ENCODE peak calls at places on chromosomes 13 and 19, in four cellular contexts. M is neural progenitor cell, Z is T-helper 17 cell, J is left ventricle myocardium superior. S is an unnamed sample.

GRCh38 chr13:76832258-76832988 is 53.8 kb downstream of the KCTD12 start:
- DNase-seq in J (no peak), Z (no peak), M (no peak), S (no peak)

GRCh38 chr13:22461854-22462565 is 718.8 kb upstream of the SGCG start:
- DNase-seq in M (no peak), Z (no peak), J (no peak), S (no peak)

GRCh38 chr19:6014551-6015135 is 36.7 kb upstream of the RANBP3 start:
- DNase-seq in M (no peak), Z (no peak), J (no peak), S (no peak)

GRCh38 chr13:49933511-49933910 is 2.6 kb downstream of the SPRYD7 start:
- DNase-seq in M (no peak), Z (no peak), J (no peak), S (no peak)

GRCh38 chr13:63455938-63456337 is 2040.3 kb upstream of the PCDH20 start:
- DNase-seq in J (no peak), M (peak; percentile 17), Z (no peak), S (no peak)

GRCh38 chr19:3276341-3276799 is 51.9 kb downstream of the CELF5 start:
- DNase-seq in M (peak; percentile 90), J (no peak), Z (peak; percentile 57), S (peak; percentile 44)

GRCh38 chr13:26941345-26942174 is 181.0 kb upstream of the GPR12 start:
- DNase-seq in Z (no peak), J (no peak), M (no peak), S (no peak)

GRCh38 chr19:2613507-2614295 is 88.8 kb downstream of the GNG7 start:
- DNase-seq in J (peak; percentile 66), Z (peak; percentile 39), M (peak; percentile 57), S (peak; percentile 49)

GRCh38 chr13:28582225-28582891 is 76.6 kb upstream of the POMP start:
- DNase-seq in Z (no peak), J (no peak), M (no peak), S (no peak)

GRCh38 chr13:112720814-112721197 is 31.0 kb downstream of the ATP11A start:
- DNase-seq in Z (no peak), M (no peak), J (peak; percentile 20), S (no peak)

GRCh38 chr13:102261809-102262208 is 140.0 kb downstream of the FGF14 start:
- DNase-seq in Z (no peak), M (no peak), J (no peak), S (no peak)

GRCh38 chr13:33051632-33052031 is 35.4 kb downstream of the KL start:
- DNase-seq in J (no peak), M (no peak), Z (no peak), S (no peak)

GRCh38 chr13:52845334-52845761 is 3.1 kb downstream of the PCDH8 start:
- DNase-seq in Z (no peak), J (no peak), M (peak; percentile 56), S (no peak)

GRCh38 chr19:12000152-12000981 is 35.1 kb downstream of the ZNF433 start:
- DNase-seq in J (no peak), Z (no peak), M (no peak), S (no peak)

S was measured in T-helper 9 cell.